ENCODE peak calls at places on chromosomes 2 and 18, in seven cellular contexts. S, Q, C, N, D, L and H are unnamed samples. For H3K9me3, the result is how much of the 10 kb centered on the place peaks cover.

GRCh38 chr2:133986076-133986837 is 267.6 kb upstream of the MGAT5 start:
- DNase-seq in S (peak), Q (peak), C (no peak), N (no peak), D (peak), L (peak), H (no peak)

GRCh38 chr2:132542953-132543569 is 126.5 kb downstream of the GPR39 start:
- DNase-seq in S (no peak), Q (peak), C (no peak), N (no peak), D (no peak), L (peak), H (no peak)

GRCh38 chr2:226489765-226490164 is 309.9 kb downstream of the IRS1 start:
- DNase-seq in S (peak), Q (peak), C (no peak), N (no peak), D (no peak), L (peak), H (no peak)

GRCh38 chr2:207663870-207664545 is 38.8 kb upstream of the METTL21A start:
- DNase-seq in S (no peak), Q (no peak), C (no peak), N (no peak), D (no peak), L (no peak), H (no peak)

GRCh38 chr2:170813611-170814550 is 2.8 kb upstream of the GAD1 start:
- DNase-seq in S (peak), Q (peak), C (no peak), N (no peak), D (peak), L (peak), H (no peak)

GRCh38 chr2:237886702-237887481 is 27.5 kb downstream of the RAMP1 start:
- DNase-seq in S (peak), Q (peak), C (no peak), N (no peak), D (peak), L (peak), H (no peak)

GRCh38 chr2:100529900-100530299 is 32.9 kb upstream of the PDCL3 start:
- DNase-seq in S (no peak), Q (no peak), C (no peak), N (no peak), D (no peak), L (no peak), H (no peak)

GRCh38 chr2:5868891-5869400 is 176.8 kb downstream of the SOX11 start:
- DNase-seq in S (no peak), Q (no peak), C (no peak), N (no peak), D (no peak), L (no peak), H (no peak)

GRCh38 chr18:3692691-3693090 is 242.7 kb downstream of the TGIF1 start:
- DNase-seq in S (no peak), Q (no peak), C (no peak), N (no peak), D (no peak), L (no peak), H (no peak)

GRCh38 chr2:74373189-74373588 is 6.9 kb downstream of the DCTN1 start:
- DNase-seq in S (no peak), Q (no peak), C (peak), N (no peak), D (peak), L (no peak), H (no peak)

GRCh38 chr2:8525582-8526402 is 156.1 kb upstream of the ID2 start:
- DNase-seq in S (peak), Q (peak), C (peak), N (no peak), D (peak), L (peak), H (no peak)

GRCh38 chr2:31318360-31319336 is 84.7 kb downstream of the EHD3 start:
- DNase-seq in S (peak), Q (peak), C (no peak), N (no peak), D (no peak), L (peak), H (no peak)

GRCh38 chr18:76640438-76640837 is 145.4 kb upstream of the ZNF516 start:
- DNase-seq in S (no peak), Q (no peak), C (no peak), N (no peak), D (no peak), L (no peak), H (no peak)

GRCh38 chr2:23529659-23530058 is 144.7 kb downstream of the KLHL29 start:
- DNase-seq in S (no peak), Q (no peak), C (no peak), N (no peak), D (no peak), L (no peak), H (no peak)

GRCh38 chr2:29606105-29606871 is 315.1 kb downstream of the ALK start:
- DNase-seq in S (peak), Q (peak), C (no peak), N (no peak), D (no peak), L (peak), H (no peak)

DNA sequence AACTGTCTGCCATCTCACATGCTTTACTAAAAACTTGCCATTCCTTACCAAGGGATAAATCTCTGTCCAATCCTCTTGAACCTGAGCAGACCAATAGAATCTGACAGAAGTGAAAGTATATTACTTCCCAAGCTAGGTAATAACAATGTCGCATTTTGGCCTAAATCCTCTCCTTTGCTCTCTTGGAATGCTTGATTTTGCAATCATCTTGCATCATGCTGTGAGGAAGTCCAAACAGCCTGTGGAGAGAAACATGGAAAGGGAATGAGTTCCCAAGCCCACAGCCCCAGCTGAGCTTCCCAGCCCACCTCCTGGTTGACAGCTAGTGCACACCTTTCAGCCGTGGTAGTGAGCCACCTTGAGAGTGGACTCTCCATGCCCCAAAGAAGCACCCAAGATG is 540.6 kb downstream of the STK39 start:
- DNase-seq in S (no peak), Q (peak), C (no peak), N (no peak), D (no peak), L (peak), H (no peak)
- H3K9me3 ChIP-seq in S (under half), Q (under half), C (under half), N (under half), D (under half), L (under half), H (under half)

GRCh38 chr2:105824446-105824845 is 79.7 kb downstream of the NCK2 start:
- DNase-seq in S (no peak), Q (no peak), C (no peak), N (no peak), D (no peak), L (no peak), H (no peak)

GRCh38 chr2:105827351-105828096 is 82.8 kb downstream of the NCK2 start:
- DNase-seq in S (no peak), Q (no peak), C (no peak), N (no peak), D (no peak), L (no peak), H (no peak)

DNA sequence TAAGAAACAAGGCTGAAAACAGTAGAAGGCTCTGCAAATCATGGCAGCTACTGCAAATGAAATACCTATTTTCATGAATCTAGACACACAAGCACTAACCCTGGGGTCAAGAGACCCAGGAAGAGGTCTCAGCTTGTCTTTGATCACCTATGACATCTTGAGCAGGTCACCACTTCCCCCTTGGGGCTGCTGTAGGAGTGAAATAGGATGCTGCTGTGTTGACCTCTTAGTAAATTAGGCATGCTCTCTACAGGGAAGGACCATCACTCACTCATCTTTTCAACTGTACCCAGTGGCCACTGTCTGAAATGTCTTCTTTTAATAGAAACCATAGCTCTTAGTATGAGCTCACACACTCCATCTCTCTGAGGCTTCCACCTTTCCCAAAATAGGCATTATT is 83.8 kb downstream of the NCK2 start:
- DNase-seq in S (no peak), Q (no peak), C (no peak), N (no peak), D (no peak), L (no peak), H (no peak)
- H3K9me3 ChIP-seq in S (under half), Q (under half), C (under half), N (under half), D (under half), L (under half), H (under half)

DNA sequence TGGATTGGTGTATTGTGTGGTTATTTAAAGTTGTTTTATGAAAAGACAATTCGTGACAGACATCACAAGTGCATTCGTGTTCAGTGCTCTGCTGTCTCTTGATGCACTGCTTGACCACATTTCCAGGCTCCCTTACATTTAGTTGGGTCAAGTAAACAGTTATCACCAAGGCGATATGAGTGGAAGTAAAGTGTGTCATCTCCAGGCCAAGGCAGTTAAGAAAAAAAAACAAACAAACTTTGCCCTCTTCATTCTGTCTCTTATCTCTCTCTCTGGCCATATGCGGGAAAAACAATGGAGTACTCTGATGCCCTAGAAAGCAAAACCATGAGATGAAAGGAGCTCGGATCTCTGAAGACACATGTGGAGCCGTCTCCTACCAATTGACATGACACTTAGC is 131.1 kb downstream of the DSEL start:
- DNase-seq in S (peak), Q (peak), C (no peak), N (no peak), D (no peak), L (peak), H (no peak)
- H3K9me3 ChIP-seq in S (under half), Q (under half), C (under half), N (under half), D (under half), L (under half), H (under half)

GRCh38 chr18:79900610-79901570 is 50.6 kb downstream of the SLC66A2 start:
- DNase-seq in S (no peak), Q (no peak), C (peak), N (peak), D (no peak), L (no peak), H (no peak)
- H3K9me3 ChIP-seq in S (under half), Q (under half), C (under half), N (under half), D (under half), L (under half), H (under half)

GRCh38 chr2:98416760-98417159 is 27.9 kb upstream of the INPP4A start:
- DNase-seq in S (no peak), Q (no peak), C (no peak), N (no peak), D (no peak), L (no peak), H (no peak)
- H3K9me3 ChIP-seq in S (under half), Q (under half), C (under half), N (under half), D (under half), L (under half), H (under half)